ENCODE peak calls at places on chromosomes 3 and 15, in nine cellular contexts. One of them, this sample, is unnamed.

GRCh38 chr3:172536993-172537419 is 13.8 kb upstream of the TNFSF10 start:
- DNase-seq in left cardiac atrium: no peak
- DNase-seq in stimulated activated CD4-positive, alpha-beta T cell treated with anti-CD3 and anti-CD28 coated beads, Interleukin-15, amount 100 ng/mL, for 24 hours: peak; percentile 12
- DNase-seq in activated gamma-delta T cell: no peak
- DNase-seq in hepatic stellate cell: no peak
- DNase-seq in endothelial cell: no peak
- DNase-seq in uterus: no peak
- DNase-seq in NCI-H1417: no peak
- DNase-seq in posterior cingulate gyrus: no peak
- DNase-seq in this sample: no peak

GRCh38 chr3:64685800-64686445 is 1.9 kb downstream of the ADAMTS9 start:
- DNase-seq in left cardiac atrium: peak; percentile 92
- DNase-seq in stimulated activated CD4-positive, alpha-beta T cell treated with anti-CD3 and anti-CD28 coated beads, Interleukin-15, amount 100 ng/mL, for 24 hours: peak; percentile 19
- DNase-seq in activated gamma-delta T cell: no peak
- DNase-seq in hepatic stellate cell: peak; percentile 84
- DNase-seq in endothelial cell: peak; percentile 80
- DNase-seq in uterus: peak; percentile 96
- DNase-seq in NCI-H1417: no peak
- DNase-seq in posterior cingulate gyrus: peak; percentile 95
- DNase-seq in this sample: no peak

GRCh38 chr15:99451484-99451883 is 114.3 kb upstream of the MEF2A start:
- DNase-seq in left cardiac atrium: no peak
- DNase-seq in stimulated activated CD4-positive, alpha-beta T cell treated with anti-CD3 and anti-CD28 coated beads, Interleukin-15, amount 100 ng/mL, for 24 hours: no peak
- DNase-seq in activated gamma-delta T cell: no peak
- DNase-seq in hepatic stellate cell: peak; percentile 1
- DNase-seq in endothelial cell: no peak
- DNase-seq in uterus: no peak
- DNase-seq in NCI-H1417: no peak
- DNase-seq in posterior cingulate gyrus: no peak
- DNase-seq in this sample: no peak

GRCh38 chr3:75015280-75015679 is 400.8 kb upstream of the CNTN3 start:
- DNase-seq in left cardiac atrium: no peak
- DNase-seq in stimulated activated CD4-positive, alpha-beta T cell treated with anti-CD3 and anti-CD28 coated beads, Interleukin-15, amount 100 ng/mL, for 24 hours: no peak
- DNase-seq in activated gamma-delta T cell: no peak
- DNase-seq in hepatic stellate cell: no peak
- DNase-seq in endothelial cell: no peak
- DNase-seq in uterus: no peak
- DNase-seq in NCI-H1417: peak; percentile 13
- DNase-seq in posterior cingulate gyrus: no peak
- DNase-seq in this sample: no peak

GRCh38 chr3:28590216-28590615 is 241.6 kb upstream of the AZI2 start:
- DNase-seq in left cardiac atrium: no peak
- DNase-seq in stimulated activated CD4-positive, alpha-beta T cell treated with anti-CD3 and anti-CD28 coated beads, Interleukin-15, amount 100 ng/mL, for 24 hours: no peak
- DNase-seq in activated gamma-delta T cell: no peak
- DNase-seq in hepatic stellate cell: no peak
- DNase-seq in endothelial cell: no peak
- DNase-seq in uterus: no peak
- DNase-seq in NCI-H1417: no peak
- DNase-seq in posterior cingulate gyrus: no peak
- DNase-seq in this sample: no peak

GRCh38 chr3:140285380-140285779 is 350.4 kb downstream of the CLSTN2 start:
- DNase-seq in left cardiac atrium: no peak
- DNase-seq in stimulated activated CD4-positive, alpha-beta T cell treated with anti-CD3 and anti-CD28 coated beads, Interleukin-15, amount 100 ng/mL, for 24 hours: no peak
- DNase-seq in activated gamma-delta T cell: no peak
- DNase-seq in hepatic stellate cell: no peak
- DNase-seq in endothelial cell: no peak
- DNase-seq in uterus: no peak
- DNase-seq in NCI-H1417: peak; percentile 55
- DNase-seq in posterior cingulate gyrus: no peak
- DNase-seq in this sample: no peak

GRCh38 chr15:73550190-73550589 is 83.0 kb downstream of the NPTN start:
- DNase-seq in left cardiac atrium: no peak
- DNase-seq in stimulated activated CD4-positive, alpha-beta T cell treated with anti-CD3 and anti-CD28 coated beads, Interleukin-15, amount 100 ng/mL, for 24 hours: no peak
- DNase-seq in activated gamma-delta T cell: no peak
- DNase-seq in hepatic stellate cell: no peak
- DNase-seq in endothelial cell: no peak
- DNase-seq in uterus: no peak
- DNase-seq in NCI-H1417: no peak
- DNase-seq in posterior cingulate gyrus: no peak
- DNase-seq in this sample: no peak

GRCh38 chr3:197533396-197534347 is 22.1 kb downstream of the BDH1 start:
- DNase-seq in left cardiac atrium: no peak
- DNase-seq in stimulated activated CD4-positive, alpha-beta T cell treated with anti-CD3 and anti-CD28 coated beads, Interleukin-15, amount 100 ng/mL, for 24 hours: no peak
- DNase-seq in activated gamma-delta T cell: no peak
- DNase-seq in hepatic stellate cell: no peak
- DNase-seq in endothelial cell: no peak
- DNase-seq in uterus: no peak
- DNase-seq in NCI-H1417: no peak
- DNase-seq in posterior cingulate gyrus: no peak
- DNase-seq in this sample: peak; percentile 67

GRCh38 chr3:187736418-187736871 is 8.8 kb downstream of the BCL6 start:
- DNase-seq in left cardiac atrium: peak; percentile 37
- DNase-seq in stimulated activated CD4-positive, alpha-beta T cell treated with anti-CD3 and anti-CD28 coated beads, Interleukin-15, amount 100 ng/mL, for 24 hours: no peak
- DNase-seq in activated gamma-delta T cell: no peak
- DNase-seq in hepatic stellate cell: no peak
- DNase-seq in endothelial cell: no peak
- DNase-seq in uterus: no peak
- DNase-seq in NCI-H1417: no peak
- DNase-seq in posterior cingulate gyrus: no peak
- DNase-seq in this sample: no peak

GRCh38 chr3:26484140-26484539 is 138.4 kb upstream of the LRRC3B start:
- DNase-seq in left cardiac atrium: no peak
- DNase-seq in stimulated activated CD4-positive, alpha-beta T cell treated with anti-CD3 and anti-CD28 coated beads, Interleukin-15, amount 100 ng/mL, for 24 hours: no peak
- DNase-seq in activated gamma-delta T cell: no peak
- DNase-seq in hepatic stellate cell: no peak
- DNase-seq in endothelial cell: peak; percentile 25
- DNase-seq in uterus: no peak
- DNase-seq in NCI-H1417: no peak
- DNase-seq in posterior cingulate gyrus: no peak
- DNase-seq in this sample: no peak

GRCh38 chr3:55624238-55624637 is 137.1 kb upstream of the WNT5A start:
- DNase-seq in left cardiac atrium: no peak
- DNase-seq in stimulated activated CD4-positive, alpha-beta T cell treated with anti-CD3 and anti-CD28 coated beads, Interleukin-15, amount 100 ng/mL, for 24 hours: no peak
- DNase-seq in activated gamma-delta T cell: no peak
- DNase-seq in hepatic stellate cell: peak; percentile 21
- DNase-seq in endothelial cell: no peak
- DNase-seq in uterus: no peak
- DNase-seq in NCI-H1417: no peak
- DNase-seq in posterior cingulate gyrus: no peak
- DNase-seq in this sample: no peak

GRCh38 chr15:52528465-52529288 is at the start of gene MYO5A:
- DNase-seq in left cardiac atrium: peak; percentile 79
- DNase-seq in stimulated activated CD4-positive, alpha-beta T cell treated with anti-CD3 and anti-CD28 coated beads, Interleukin-15, amount 100 ng/mL, for 24 hours: peak; percentile 86
- DNase-seq in activated gamma-delta T cell: peak; percentile 74
- DNase-seq in hepatic stellate cell: peak; percentile 78
- DNase-seq in endothelial cell: peak; percentile 61
- DNase-seq in uterus: peak; percentile 65
- DNase-seq in NCI-H1417: peak; percentile 46
- DNase-seq in posterior cingulate gyrus: peak; percentile 93
- DNase-seq in this sample: no peak

GRCh38 chr3:30943206-30943605 is 48.7 kb upstream of the GADL1 start:
- DNase-seq in left cardiac atrium: no peak
- DNase-seq in stimulated activated CD4-positive, alpha-beta T cell treated with anti-CD3 and anti-CD28 coated beads, Interleukin-15, amount 100 ng/mL, for 24 hours: no peak
- DNase-seq in activated gamma-delta T cell: no peak
- DNase-seq in hepatic stellate cell: no peak
- DNase-seq in endothelial cell: no peak
- DNase-seq in uterus: no peak
- DNase-seq in NCI-H1417: no peak
- DNase-seq in posterior cingulate gyrus: no peak
- DNase-seq in this sample: no peak

GRCh38 chr3:124680521-124680920 is 49.7 kb upstream of the UMPS start:
- DNase-seq in left cardiac atrium: no peak
- DNase-seq in stimulated activated CD4-positive, alpha-beta T cell treated with anti-CD3 and anti-CD28 coated beads, Interleukin-15, amount 100 ng/mL, for 24 hours: no peak
- DNase-seq in activated gamma-delta T cell: no peak
- DNase-seq in hepatic stellate cell: no peak
- DNase-seq in endothelial cell: no peak
- DNase-seq in uterus: no peak
- DNase-seq in NCI-H1417: no peak
- DNase-seq in posterior cingulate gyrus: no peak
- DNase-seq in this sample: no peak

GRCh38 chr3:50337175-50337861 is 3.3 kb downstream of the RASSF1 start:
- DNase-seq in left cardiac atrium: peak; percentile 100
- DNase-seq in stimulated activated CD4-positive, alpha-beta T cell treated with anti-CD3 and anti-CD28 coated beads, Interleukin-15, amount 100 ng/mL, for 24 hours: peak; percentile 99
- DNase-seq in activated gamma-delta T cell: peak; percentile 88
- DNase-seq in hepatic stellate cell: peak; percentile 99
- DNase-seq in endothelial cell: peak; percentile 98
- DNase-seq in uterus: peak; percentile 99
- DNase-seq in NCI-H1417: peak; percentile 93
- DNase-seq in posterior cingulate gyrus: peak; percentile 100
- DNase-seq in this sample: peak; percentile 51

GRCh38 chr3:43144811-43145490 is 39.1 kb upstream of the POMGNT2 start:
- DNase-seq in left cardiac atrium: no peak
- DNase-seq in stimulated activated CD4-positive, alpha-beta T cell treated with anti-CD3 and anti-CD28 coated beads, Interleukin-15, amount 100 ng/mL, for 24 hours: no peak
- DNase-seq in activated gamma-delta T cell: no peak
- DNase-seq in hepatic stellate cell: no peak
- DNase-seq in endothelial cell: no peak
- DNase-seq in uterus: no peak
- DNase-seq in NCI-H1417: no peak
- DNase-seq in posterior cingulate gyrus: no peak
- DNase-seq in this sample: no peak

GRCh38 chr3:59970384-59970783 is 920.6 kb upstream of the CFAP20DC start:
- DNase-seq in left cardiac atrium: no peak
- DNase-seq in stimulated activated CD4-positive, alpha-beta T cell treated with anti-CD3 and anti-CD28 coated beads, Interleukin-15, amount 100 ng/mL, for 24 hours: no peak
- DNase-seq in activated gamma-delta T cell: no peak
- DNase-seq in hepatic stellate cell: no peak
- DNase-seq in endothelial cell: no peak
- DNase-seq in uterus: no peak
- DNase-seq in NCI-H1417: no peak
- DNase-seq in posterior cingulate gyrus: no peak
- DNase-seq in this sample: no peak

GRCh38 chr3:186160691-186161243 is 51.9 kb upstream of the ETV5 start:
- DNase-seq in left cardiac atrium: no peak
- DNase-seq in stimulated activated CD4-positive, alpha-beta T cell treated with anti-CD3 and anti-CD28 coated beads, Interleukin-15, amount 100 ng/mL, for 24 hours: no peak
- DNase-seq in activated gamma-delta T cell: no peak
- DNase-seq in hepatic stellate cell: no peak
- DNase-seq in endothelial cell: no peak
- DNase-seq in uterus: no peak
- DNase-seq in NCI-H1417: no peak
- DNase-seq in posterior cingulate gyrus: no peak
- DNase-seq in this sample: no peak

GRCh38 chr3:176055851-176056250 is 1141.4 kb downstream of the TBL1XR1 start:
- DNase-seq in left cardiac atrium: no peak
- DNase-seq in stimulated activated CD4-positive, alpha-beta T cell treated with anti-CD3 and anti-CD28 coated beads, Interleukin-15, amount 100 ng/mL, for 24 hours: no peak
- DNase-seq in activated gamma-delta T cell: no peak
- DNase-seq in hepatic stellate cell: no peak
- DNase-seq in endothelial cell: no peak
- DNase-seq in uterus: no peak
- DNase-seq in NCI-H1417: no peak
- DNase-seq in posterior cingulate gyrus: no peak
- DNase-seq in this sample: no peak

GRCh38 chr3:52782412-52783210 is 5.2 kb downstream of the ITIH1 start:
- DNase-seq in left cardiac atrium: no peak
- DNase-seq in stimulated activated CD4-positive, alpha-beta T cell treated with anti-CD3 and anti-CD28 coated beads, Interleukin-15, amount 100 ng/mL, for 24 hours: no peak
- DNase-seq in activated gamma-delta T cell: no peak
- DNase-seq in hepatic stellate cell: no peak
- DNase-seq in endothelial cell: no peak
- DNase-seq in uterus: peak; percentile 6
- DNase-seq in NCI-H1417: no peak
- DNase-seq in posterior cingulate gyrus: peak; percentile 59
- DNase-seq in this sample: no peak

GRCh38 chr3:2823016-2823415 is 287.2 kb downstream of the IL5RA start:
- DNase-seq in left cardiac atrium: no peak
- DNase-seq in stimulated activated CD4-positive, alpha-beta T cell treated with anti-CD3 and anti-CD28 coated beads, Interleukin-15, amount 100 ng/mL, for 24 hours: no peak
- DNase-seq in activated gamma-delta T cell: no peak
- DNase-seq in hepatic stellate cell: no peak
- DNase-seq in endothelial cell: no peak
- DNase-seq in uterus: no peak
- DNase-seq in NCI-H1417: no peak
- DNase-seq in posterior cingulate gyrus: no peak
- DNase-seq in this sample: no peak

GRCh38 chr15:99961011-99961441 is 227.8 kb upstream of the LYSMD4 start:
- DNase-seq in left cardiac atrium: peak; percentile 45
- DNase-seq in stimulated activated CD4-positive, alpha-beta T cell treated with anti-CD3 and anti-CD28 coated beads, Interleukin-15, amount 100 ng/mL, for 24 hours: peak; percentile 54
- DNase-seq in activated gamma-delta T cell: no peak
- DNase-seq in hepatic stellate cell: peak; percentile 61
- DNase-seq in endothelial cell: peak; percentile 59
- DNase-seq in uterus: no peak
- DNase-seq in NCI-H1417: no peak
- DNase-seq in posterior cingulate gyrus: no peak
- DNase-seq in this sample: no peak

GRCh38 chr3:13007251-13007941 is 65.8 kb downstream of the IQSEC1 start:
- DNase-seq in left cardiac atrium: peak; percentile 9
- DNase-seq in stimulated activated CD4-positive, alpha-beta T cell treated with anti-CD3 and anti-CD28 coated beads, Interleukin-15, amount 100 ng/mL, for 24 hours: no peak
- DNase-seq in activated gamma-delta T cell: no peak
- DNase-seq in hepatic stellate cell: no peak
- DNase-seq in endothelial cell: no peak
- DNase-seq in uterus: no peak
- DNase-seq in NCI-H1417: no peak
- DNase-seq in posterior cingulate gyrus: peak; percentile 66
- DNase-seq in this sample: no peak

GRCh38 chr3:125594581-125595011 is 701 bp downstream of the OSBPL11 start:
- DNase-seq in left cardiac atrium: no peak
- DNase-seq in stimulated activated CD4-positive, alpha-beta T cell treated with anti-CD3 and anti-CD28 coated beads, Interleukin-15, amount 100 ng/mL, for 24 hours: peak; percentile 27
- DNase-seq in activated gamma-delta T cell: no peak
- DNase-seq in hepatic stellate cell: no peak
- DNase-seq in endothelial cell: peak; percentile 15
- DNase-seq in uterus: no peak
- DNase-seq in NCI-H1417: no peak
- DNase-seq in posterior cingulate gyrus: no peak
- DNase-seq in this sample: no peak

GRCh38 chr15:88071141-88071540 is 185.4 kb downstream of the NTRK3 start:
- DNase-seq in left cardiac atrium: no peak
- DNase-seq in stimulated activated CD4-positive, alpha-beta T cell treated with anti-CD3 and anti-CD28 coated beads, Interleukin-15, amount 100 ng/mL, for 24 hours: no peak
- DNase-seq in activated gamma-delta T cell: no peak
- DNase-seq in hepatic stellate cell: no peak
- DNase-seq in endothelial cell: no peak
- DNase-seq in uterus: no peak
- DNase-seq in NCI-H1417: no peak
- DNase-seq in posterior cingulate gyrus: no peak
- DNase-seq in this sample: no peak

GRCh38 chr3:11212301-11212613 is 58.0 kb downstream of the HRH1 start:
- DNase-seq in left cardiac atrium: no peak
- DNase-seq in stimulated activated CD4-positive, alpha-beta T cell treated with anti-CD3 and anti-CD28 coated beads, Interleukin-15, amount 100 ng/mL, for 24 hours: no peak
- DNase-seq in activated gamma-delta T cell: no peak
- DNase-seq in hepatic stellate cell: peak; percentile 82
- DNase-seq in endothelial cell: no peak
- DNase-seq in uterus: no peak
- DNase-seq in NCI-H1417: no peak
- DNase-seq in posterior cingulate gyrus: no peak
- DNase-seq in this sample: no peak

GRCh38 chr3:49500408-49501257 is 30.6 kb downstream of the DAG1 start:
- DNase-seq in left cardiac atrium: peak; percentile 86
- DNase-seq in stimulated activated CD4-positive, alpha-beta T cell treated with anti-CD3 and anti-CD28 coated beads, Interleukin-15, amount 100 ng/mL, for 24 hours: no peak
- DNase-seq in activated gamma-delta T cell: no peak
- DNase-seq in hepatic stellate cell: peak; percentile 89
- DNase-seq in endothelial cell: no peak
- DNase-seq in uterus: peak; percentile 53
- DNase-seq in NCI-H1417: no peak
- DNase-seq in posterior cingulate gyrus: no peak
- DNase-seq in this sample: no peak

GRCh38 chr3:127915115-127915936 is at the start of gene KBTBD12:
- DNase-seq in left cardiac atrium: peak; percentile 51
- DNase-seq in stimulated activated CD4-positive, alpha-beta T cell treated with anti-CD3 and anti-CD28 coated beads, Interleukin-15, amount 100 ng/mL, for 24 hours: peak; percentile 21
- DNase-seq in activated gamma-delta T cell: no peak
- DNase-seq in hepatic stellate cell: no peak
- DNase-seq in endothelial cell: peak; percentile 29
- DNase-seq in uterus: peak; percentile 43
- DNase-seq in NCI-H1417: no peak
- DNase-seq in posterior cingulate gyrus: peak; percentile 90
- DNase-seq in this sample: no peak

GRCh38 chr15:81303241-81304225 is 20.4 kb downstream of the STARD5 start:
- DNase-seq in left cardiac atrium: no peak
- DNase-seq in stimulated activated CD4-positive, alpha-beta T cell treated with anti-CD3 and anti-CD28 coated beads, Interleukin-15, amount 100 ng/mL, for 24 hours: no peak
- DNase-seq in activated gamma-delta T cell: no peak
- DNase-seq in hepatic stellate cell: no peak
- DNase-seq in endothelial cell: no peak
- DNase-seq in uterus: no peak
- DNase-seq in NCI-H1417: peak; percentile 15
- DNase-seq in posterior cingulate gyrus: no peak
- DNase-seq in this sample: no peak

This sample was measured in SK-N-MC.